ENCODE peak calls at places on chromosomes 16 and 17, in eight cellular contexts. B, E, F, W, T, U, Q and V are unnamed samples.

GRCh38 chr17:76213491-76213890 is 26.8 kb downstream of the RNF157 start:
- DNase-seq in E (no peak), W (no peak), Q (no peak), F (no peak), B (peak; percentile 60), T (no peak), U (no peak), V (no peak)

GRCh38 chr16:83682126-83682857 is 125.5 kb upstream of the HSBP1 start:
- DNase-seq in T (no peak), B (no peak), Q (no peak), U (no peak), F (no peak), E (no peak), W (no peak), V (no peak)

GRCh38 chr17:68248199-68248825 is 469 bp downstream of the AMZ2 start:
- DNase-seq in T (peak; percentile 63), F (no peak), U (no peak), Q (no peak), B (no peak), E (no peak), W (peak; percentile 87), V (peak; percentile 51)

GRCh38 chr16:30889721-30890120 is 4.2 kb downstream of the BCL7C start:
- DNase-seq in E (no peak), T (no peak), Q (no peak), U (no peak), W (no peak), F (no peak), B (no peak), V (no peak)

GRCh38 chr17:39702901-39703893 is 3.3 kb downstream of the ERBB2 start:
- DNase-seq in T (no peak), E (no peak), W (no peak), Q (no peak), U (no peak), F (no peak), B (no peak), V (no peak)

GRCh38 chr17:37422971-37423625 is 16.4 kb downstream of the TADA2A start:
- DNase-seq in U (no peak), F (no peak), W (no peak), T (no peak), Q (no peak), B (no peak), E (no peak), V (no peak)

GRCh38 chr17:34167359-34167758 is 87.7 kb upstream of the CCL2 start:
- DNase-seq in B (no peak), Q (no peak), F (no peak), E (no peak), U (no peak), T (no peak), W (no peak), V (no peak)

GRCh38 chr16:48382131-48382530 is 3.1 kb downstream of the SIAH1 start:
- DNase-seq in B (no peak), T (no peak), E (no peak), W (no peak), U (no peak), F (no peak), Q (no peak), V (no peak)

GRCh38 chr16:30658731-30659506 is 688 bp downstream of the FBRS start:
- DNase-seq in F (peak; percentile 85), Q (no peak), T (no peak), U (peak; percentile 68), B (peak; percentile 94), W (peak; percentile 93), E (peak; percentile 76), V (peak; percentile 92)

DNA sequence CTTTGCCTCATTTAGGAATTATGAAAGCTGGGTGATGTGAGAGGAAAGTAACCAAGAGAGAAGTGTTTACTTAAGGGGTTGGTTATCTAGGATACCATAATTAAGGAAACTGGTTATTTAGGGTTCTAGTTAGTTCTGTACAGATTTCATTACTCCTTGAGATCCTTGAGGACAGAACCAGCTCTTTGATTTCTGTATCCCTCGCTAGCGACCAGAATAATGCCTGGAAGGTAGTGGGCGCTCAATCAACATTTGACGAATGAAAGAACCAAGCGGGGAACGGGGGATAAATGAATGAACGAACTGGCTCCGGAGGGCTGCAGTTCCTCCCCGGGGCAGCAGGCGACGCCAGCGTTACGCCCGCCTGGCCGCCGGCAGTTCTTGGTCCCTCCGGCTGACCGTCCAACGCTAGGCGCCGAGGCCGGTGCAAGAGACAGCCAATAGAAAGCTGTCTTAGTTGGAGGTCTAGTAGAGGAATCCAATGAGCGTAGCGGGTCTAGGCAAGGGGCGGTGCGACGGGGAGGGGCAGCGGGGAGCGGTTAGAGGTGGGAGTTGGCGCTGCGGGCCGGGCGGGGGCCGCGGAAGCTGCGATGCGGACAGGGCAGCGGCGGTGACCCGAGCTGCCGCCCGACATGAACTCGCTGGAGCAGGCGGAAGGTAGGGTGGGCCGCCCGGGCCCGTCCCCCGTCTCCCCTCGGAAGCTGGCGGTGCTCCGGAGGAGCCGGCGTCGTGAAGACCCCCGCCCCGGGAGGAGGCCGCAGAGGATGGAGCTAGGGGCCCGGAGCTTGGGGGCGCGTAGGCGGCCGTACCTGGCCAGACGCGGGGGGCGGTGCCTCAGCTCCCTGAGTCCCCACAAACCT is at the start of gene CNEP1R1:
- DNase-seq in Q (peak; percentile 95), E (peak; percentile 93), W (peak; percentile 97), F (peak; percentile 85), B (peak; percentile 97), U (peak; percentile 81), T (peak; percentile 96), V (peak; percentile 94)
- H3K4me3 ChIP-seq in Q (peak within 1 kb of the TSS; percentile 91), E (peak within 1 kb of the TSS; percentile 99), W (peak within 1 kb of the TSS; percentile 93), F (peak within 1 kb of the TSS; percentile 93), B (peak within 1 kb of the TSS; percentile 95), U (peak within 1 kb of the TSS; percentile 92), T (peak within 1 kb of the TSS; percentile 97), V (peak within 1 kb of the TSS; percentile 91)

DNA sequence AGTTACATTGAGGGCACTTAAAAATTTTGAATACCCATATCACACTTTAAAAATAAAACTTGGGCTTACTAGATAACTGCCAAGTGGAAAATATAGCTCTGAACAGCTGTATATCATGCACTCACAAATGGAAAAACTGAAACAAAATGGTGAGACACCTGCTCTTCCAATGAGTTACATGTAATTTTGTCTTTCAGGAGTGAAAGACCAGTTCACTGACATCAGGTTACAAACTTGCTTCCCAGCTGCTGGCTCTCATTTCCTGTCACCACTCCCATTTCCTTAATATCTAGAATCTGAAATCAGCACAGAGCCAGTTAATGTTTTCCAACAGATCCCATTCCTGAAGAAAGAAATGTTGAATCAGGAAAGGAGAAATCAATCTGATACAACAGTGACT is 10.8 kb downstream of the CSNK2A2 start:
- DNase-seq in T (no peak), E (no peak), B (no peak), Q (no peak), F (no peak), U (no peak), W (no peak), V (no peak)
- H3K36me3 ChIP-seq in T (peaks cover 35% of the 10 kb centered on the region), E (peaks cover 85% of the 10 kb centered on the region), B (peaks cover 85% of the 10 kb centered on the region), Q (peaks cover 72% of the 10 kb centered on the region), F (peaks cover 4% of the 10 kb centered on the region), U (peaks cover 33% of the 10 kb centered on the region), W (peaks cover 79% of the 10 kb centered on the region), V (peaks cover 49% of the 10 kb centered on the region)

GRCh38 chr17:73610331-73610911 is 33.8 kb downstream of the SDK2 start:
- DNase-seq in W (no peak), B (no peak), T (no peak), F (no peak), Q (no peak), U (no peak), E (no peak), V (no peak)
- H3K27me3 ChIP-seq in W (peaks cover 29% of the 10 kb centered on the region), B (no peaks in the 10 kb centered on the region), T (no peaks in the 10 kb centered on the region), F (no peaks in the 10 kb centered on the region), Q (no peaks in the 10 kb centered on the region), U (no peaks in the 10 kb centered on the region), E (peaks cover 34% of the 10 kb centered on the region), V (no peaks in the 10 kb centered on the region)

GRCh38 chr17:44066204-44066930 is at the start of gene LSM12:
- DNase-seq in W (peak; percentile 93), F (peak; percentile 56), T (peak; percentile 94), U (peak; percentile 48), Q (peak; percentile 97), B (peak; percentile 95), E (peak; percentile 90), V (peak; percentile 70)
- H3K4me3 ChIP-seq in W (peak within 1 kb of the TSS; percentile 63), F (peak within 1 kb of the TSS; percentile 93), T (peak within 1 kb of the TSS; percentile 59), U (peak within 1 kb of the TSS; percentile 59), Q (peak within 1 kb of the TSS; percentile 88), B (peak within 1 kb of the TSS; percentile 97), E (peak within 1 kb of the TSS; percentile 81), V (peak within 1 kb of the TSS; percentile 83)

DNA sequence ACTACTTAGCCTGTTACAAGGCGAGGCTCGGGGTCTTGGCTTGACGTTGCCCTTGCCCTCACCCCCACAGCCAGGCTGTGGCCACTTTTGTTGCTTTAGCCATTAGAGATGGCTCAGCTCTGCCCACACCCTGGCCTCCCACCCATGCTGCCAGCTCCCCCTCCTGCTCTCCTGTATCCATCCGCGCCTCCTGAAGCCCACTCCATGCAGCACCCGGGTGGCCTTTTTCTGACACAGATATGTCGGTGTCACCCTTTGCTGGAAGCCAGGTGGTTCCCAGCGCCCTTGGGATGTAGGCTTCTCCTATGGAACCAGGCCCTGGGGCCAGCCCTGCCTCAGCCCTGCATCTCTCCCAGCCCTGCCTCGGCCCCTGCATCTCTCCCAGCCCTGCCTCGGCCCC is 9.7 kb downstream of the TSC2 start:
- DNase-seq in B (no peak), F (no peak), T (no peak), E (no peak), W (no peak), Q (no peak), U (no peak), V (no peak)
- H3K36me3 ChIP-seq in B (no peaks in the 10 kb centered on the region), F (peaks cover 38% of the 10 kb centered on the region), T (peaks cover 10% of the 10 kb centered on the region), E (peaks cover 83% of the 10 kb centered on the region), W (peaks cover 77% of the 10 kb centered on the region), Q (peaks cover 46% of the 10 kb centered on the region), U (peaks cover 56% of the 10 kb centered on the region), V (peaks cover 62% of the 10 kb centered on the region)

GRCh38 chr17:80480248-80480647 is 3.8 kb upstream of the NPTX1 start:
- DNase-seq in Q (no peak), W (no peak), F (no peak), E (no peak), U (no peak), T (no peak), B (no peak), V (no peak)

GRCh38 chr17:80481284-80482057 is 5.1 kb upstream of the NPTX1 start:
- DNase-seq in W (no peak), Q (no peak), T (no peak), U (no peak), B (no peak), E (no peak), F (no peak), V (no peak)

GRCh38 chr17:80482058-80482318 is 5.6 kb upstream of the NPTX1 start:
- DNase-seq in E (no peak), Q (no peak), W (no peak), U (no peak), B (no peak), T (no peak), F (no peak), V (no peak)

GRCh38 chr17:80485846-80486245 is 9.4 kb upstream of the NPTX1 start:
- DNase-seq in W (no peak), T (no peak), E (no peak), F (no peak), U (no peak), Q (peak; percentile 90), B (no peak), V (no peak)

GRCh38 chr17:80482555-80483308 is 6.3 kb upstream of the NPTX1 start:
- DNase-seq in F (no peak), Q (no peak), E (no peak), U (no peak), T (no peak), W (no peak), B (no peak), V (peak; percentile 36)
- H3K27me3 ChIP-seq in F (peaks cover 44% of the 10 kb centered on the region), Q (no peaks in the 10 kb centered on the region), E (peaks cover 99% of the 10 kb centered on the region), U (peaks cover 18% of the 10 kb centered on the region), T (peaks cover 85% of the 10 kb centered on the region), W (peaks cover 100% of the 10 kb centered on the region), B (peaks cover 49% of the 10 kb centered on the region), V (peaks cover 2% of the 10 kb centered on the region)